ENCODE peak calls at places on chromosomes 3 and 15, in eight cellular contexts. W is sigmoid colon, X is suprapubic skin, S is HCT116, T is transverse colon, I is stomach, C is vagina, K is GM12891. M is an unnamed sample.
A peak's percentile ranks its signal among the peaks of the same experiment; 100 is the strongest.

GRCh38 chr3:125958511-125959316 is 10.3 kb upstream of the ROPN1B start:
- DNase-seq in T (no peak), X (no peak), K (peak; percentile 5), I (no peak), C (peak; percentile 52), W (no peak), S (no peak), M (no peak)

GRCh38 chr3:12436514-12437222 is 47.6 kb upstream of the TSEN2 start:
- DNase-seq in S (no peak), W (peak; percentile 75), K (no peak), X (no peak), I (no peak), C (peak; percentile 93), T (no peak), M (no peak)

GRCh38 chr15:74274485-74275038 is 38.4 kb downstream of the CCDC33 start:
- DNase-seq in X (no peak), T (no peak), K (no peak), W (no peak), S (no peak), I (no peak), C (no peak), M (no peak)

GRCh38 chr3:54917172-54917571 is 10.7 kb downstream of the LRTM1 start:
- DNase-seq in K (no peak), T (no peak), X (no peak), C (no peak), S (no peak), W (no peak), I (no peak), M (no peak)

GRCh38 chr15:98062869-98063268 is 102.4 kb downstream of the ARRDC4 start:
- DNase-seq in K (no peak), C (no peak), S (no peak), W (no peak), X (no peak), T (no peak), I (no peak), M (no peak)

GRCh38 chr3:138441742-138442141 is 7.3 kb downstream of the ESYT3 start:
- DNase-seq in S (no peak), K (no peak), T (no peak), C (no peak), I (no peak), W (no peak), X (peak; percentile 15), M (no peak)

GRCh38 chr3:139653582-139653981 is 24.2 kb downstream of the NMNAT3 start:
- DNase-seq in S (no peak), X (peak; percentile 66), C (no peak), I (no peak), W (no peak), K (no peak), T (no peak), M (no peak)

GRCh38 chr3:105539897-105540296 is 173.2 kb downstream of the ALCAM start:
- DNase-seq in W (no peak), C (no peak), I (no peak), S (no peak), T (no peak), X (no peak), K (no peak), M (no peak)

GRCh38 chr15:50055333-50056278 is 63.4 kb downstream of the ATP8B4 start:
- DNase-seq in S (no peak), T (no peak), I (no peak), X (no peak), W (no peak), C (no peak), K (no peak), M (no peak)

GRCh38 chr3:14980689-14981088 is 33.3 kb downstream of the NR2C2 start:
- DNase-seq in C (no peak), S (no peak), I (no peak), T (no peak), W (no peak), X (no peak), K (no peak), M (no peak)

GRCh38 chr3:42300013-42300412 is 34.0 kb upstream of the CCK start:
- DNase-seq in K (no peak), S (no peak), W (no peak), I (no peak), X (no peak), T (peak; percentile 13), C (no peak), M (no peak)

GRCh38 chr3:69357196-69357595 is 28.7 kb downstream of the FRMD4B start:
- DNase-seq in I (no peak), X (no peak), C (no peak), S (no peak), K (no peak), W (no peak), T (no peak), M (no peak)

GRCh38 chr15:74389115-74390048 is 21.9 kb upstream of the CYP11A1 start:
- DNase-seq in K (no peak), X (no peak), T (no peak), S (no peak), W (no peak), I (no peak), C (no peak), M (no peak)

GRCh38 chr15:95326689-95327525 is 1003.6 kb upstream of the NR2F2 start:
- DNase-seq in I (no peak), K (no peak), W (peak; percentile 69), T (no peak), C (no peak), S (no peak), X (no peak), M (no peak)
- TF ChIP-seq POLR2AphosphoS5 in I (no peak), K (no peak), W (no peak), T (no peak), C (peak; percentile 38), S (no peak), X (no peak), M (no peak)

GRCh38 chr15:77549552-77550274 is 83.0 kb downstream of the LINGO1 start:
- DNase-seq in K (no peak), S (no peak), I (no peak), C (no peak), W (no peak), X (no peak), T (no peak), M (no peak)

GRCh38 chr15:77547801-77548607 is 84.7 kb downstream of the LINGO1 start:
- DNase-seq in T (no peak), C (no peak), I (no peak), S (no peak), X (no peak), W (no peak), K (no peak), M (no peak)

GRCh38 chr15:77546870-77547269 is 85.8 kb downstream of the LINGO1 start:
- DNase-seq in I (no peak), C (no peak), W (no peak), K (no peak), S (no peak), T (no peak), X (no peak), M (no peak)

GRCh38 chr15:77550275-77551251 is 82.1 kb downstream of the LINGO1 start:
- DNase-seq in X (no peak), I (no peak), W (no peak), S (no peak), C (no peak), K (no peak), T (no peak), M (no peak)

DNA sequence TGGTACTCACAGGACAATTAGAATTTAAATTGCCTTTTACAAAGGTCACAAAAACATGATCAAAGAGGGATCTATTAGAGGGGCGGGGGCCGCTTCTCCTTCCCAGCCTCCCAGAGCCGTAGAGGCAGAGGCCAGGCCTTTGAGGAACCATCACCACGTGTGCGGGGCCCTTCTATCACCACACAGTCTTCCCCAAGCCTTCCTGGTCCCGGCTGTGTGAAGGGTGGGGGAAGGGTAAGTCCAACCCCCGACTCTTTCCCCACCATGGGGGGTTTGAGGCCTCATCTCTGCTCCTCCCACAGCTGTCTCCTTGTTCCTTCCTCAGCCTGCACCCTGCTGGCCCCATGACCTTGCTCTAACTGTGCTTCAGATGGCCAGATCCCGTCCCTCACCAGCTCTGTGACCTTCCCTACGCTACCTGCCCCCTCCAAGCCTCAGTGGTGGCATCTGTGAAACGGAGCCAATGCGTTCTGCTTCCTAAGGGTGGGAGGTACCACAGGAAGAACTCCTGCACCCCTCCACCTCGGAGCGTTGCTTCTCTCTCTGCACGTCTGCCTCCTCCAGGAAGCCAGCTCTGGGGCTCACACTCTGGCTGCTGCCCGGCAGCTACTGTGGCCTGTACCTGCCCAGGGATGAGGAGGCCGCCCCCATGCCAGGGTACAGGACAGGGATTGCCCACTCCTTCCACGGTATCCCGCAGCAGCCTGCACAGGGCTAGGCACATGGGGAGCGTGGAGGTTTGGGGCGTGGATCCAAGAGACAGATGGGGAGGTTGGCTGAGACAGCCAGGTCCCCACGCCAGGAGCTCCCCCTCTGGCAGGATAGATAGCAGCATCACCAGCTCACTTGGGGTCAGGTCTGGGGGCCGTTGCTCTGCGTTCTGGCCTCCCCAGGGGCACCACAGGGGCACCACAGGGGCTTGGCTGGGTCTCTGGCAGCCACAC is 83.8 kb downstream of the LINGO1 start:
- DNase-seq in W (no peak), I (no peak), S (no peak), X (no peak), T (no peak), C (no peak), K (no peak), M (no peak)
- TF ChIP-seq POLR2A in W (no peak), I (no peak), S (no peak), X (no peak), T (no peak), C (no peak), K (no peak), M (no peak)

DNA sequence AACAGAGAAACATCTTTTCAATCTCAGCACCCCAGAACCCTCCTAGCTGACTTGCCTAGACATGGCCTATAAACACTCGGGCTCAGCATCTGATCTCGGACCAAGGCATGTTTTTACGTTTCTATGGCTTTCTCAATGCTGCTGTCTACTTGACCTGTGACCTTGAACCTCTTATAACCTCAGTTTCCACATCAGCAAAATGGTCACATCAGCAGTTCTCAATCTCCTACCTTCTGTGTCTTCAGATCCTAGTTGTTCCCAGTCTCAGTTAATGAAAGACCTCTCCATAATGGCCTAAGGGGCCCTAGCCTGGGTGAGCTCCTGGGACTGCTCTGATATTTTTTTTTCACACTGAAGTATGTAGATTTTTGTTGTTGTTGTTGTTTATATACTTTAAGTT is 39.6 kb downstream of the SSUH2 start:
- DNase-seq in T (no peak), X (no peak), W (no peak), K (no peak), I (no peak), S (no peak), C (no peak), M (no peak)
- TF ChIP-seq POLR2AphosphoS5 in T (no peak), X (no peak), W (no peak), K (no peak), I (no peak), S (no peak), C (no peak), M (no peak)

DNA sequence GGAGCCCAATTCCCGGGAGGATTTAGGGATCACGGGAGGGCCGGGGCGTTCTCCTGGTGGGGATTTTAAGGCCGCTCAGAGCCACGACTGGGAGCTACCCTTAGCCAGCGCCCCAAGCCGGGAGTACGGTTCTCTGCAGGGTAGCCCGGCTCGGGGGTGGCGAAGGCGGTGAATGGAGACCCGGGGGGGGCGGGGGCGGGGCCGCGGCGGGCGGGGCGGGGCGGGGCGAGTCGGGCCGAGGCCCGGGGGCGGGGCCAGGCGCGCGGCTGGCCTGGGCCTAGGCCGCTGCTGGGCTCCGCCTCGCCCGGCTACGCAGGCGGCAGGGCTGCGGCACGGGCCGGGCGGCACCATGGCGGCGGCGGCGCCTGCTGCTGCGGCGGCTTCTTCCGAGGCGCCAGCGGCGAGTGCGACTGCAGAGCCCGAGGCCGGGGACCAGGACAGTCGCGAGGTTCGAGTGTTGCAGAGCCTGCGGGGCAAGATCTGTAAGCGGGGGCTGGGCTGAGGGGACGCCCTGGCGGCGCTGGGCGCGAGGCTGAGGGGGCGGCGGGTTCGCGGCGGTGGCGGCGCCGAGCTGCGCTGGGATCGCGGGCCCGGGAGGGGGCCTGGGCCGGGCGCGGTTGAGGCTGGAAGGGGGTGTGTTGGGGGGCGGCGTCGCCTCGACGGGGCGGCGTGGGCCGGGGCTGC is at the start of gene RASA2:
- DNase-seq in W (peak; percentile 88), S (peak; percentile 66), T (peak; percentile 68), X (peak; percentile 83), K (peak; percentile 73), I (peak; percentile 73), C (peak; percentile 84), M (peak; percentile 67)
- TF ChIP-seq POLR2A in W (no peak), S (peak; percentile 57), T (peak; percentile 44), X (peak; percentile 69), K (peak; percentile 51), I (no peak), C (peak; percentile 91), M (peak; percentile 81)